ENCODE peak calls at places on chromosomes 7 and 10, in five cellular contexts. P, O, K, T and D are unnamed samples.

GRCh38 chr7:96837583-96837982 is 127.9 kb upstream of the SEM1 start:
- DNase-seq in P (no peak), O (no peak), K (no peak), T (no peak), D (no peak)

GRCh38 chr10:97571622-97572021 is 957 bp upstream of the ANKRD2 start:
- DNase-seq in P (no peak), O (no peak), K (no peak), T (no peak), D (no peak)

GRCh38 chr7:112125250-112125649 is 80.9 kb downstream of the DOCK4 start:
- DNase-seq in P (no peak), O (no peak), K (no peak), T (no peak), D (no peak)

GRCh38 chr10:35331894-35332640 is 4.2 kb upstream of the CCNY start:
- DNase-seq in P (no peak), O (peak), K (peak), T (peak), D (peak)

GRCh38 chr7:129853661-129854268 is 99.0 kb downstream of the UBE2H start:
- DNase-seq in P (no peak), O (peak), K (peak), T (peak), D (no peak)

GRCh38 chr10:81248846-81249245 is 626.1 kb upstream of the NRG3 start:
- DNase-seq in P (no peak), O (no peak), K (no peak), T (no peak), D (no peak)

GRCh38 chr7:4738711-4739527 is 36.5 kb upstream of the AP5Z1 start:
- DNase-seq in P (no peak), O (peak), K (peak), T (peak), D (peak)

GRCh38 chr7:35588647-35589046 is 106.3 kb downstream of the HERPUD2 start:
- DNase-seq in P (no peak), O (no peak), K (no peak), T (no peak), D (no peak)

GRCh38 chr7:1536768-1537630 is 6.5 kb downstream of the MAFK start:
- DNase-seq in P (no peak), O (peak), K (peak), T (peak), D (peak)

GRCh38 chr10:77049896-77050295 is 587.7 kb downstream of the KCNMA1 start:
- DNase-seq in P (no peak), O (no peak), K (peak), T (peak), D (no peak)

GRCh38 chr7:1592299-1592842 is 22.5 kb upstream of the PSMG3 start:
- DNase-seq in P (no peak), O (no peak), K (no peak), T (no peak), D (no peak)

GRCh38 chr10:122115874-122116273 is 126.9 kb downstream of the TACC2 start:
- DNase-seq in P (no peak), O (no peak), K (no peak), T (no peak), D (no peak)